ENCODE peak calls at places on chromosome 11, in four cellular contexts. X, D, Y and U are unnamed samples.

GRCh38 chr11:122656631-122657101 is 1.1 kb downstream of the UBASH3B start:
- DNase-seq in X (no peak), D (peak; percentile 22), Y (no peak), U (peak; percentile 85)

GRCh38 chr11:126355324-126355925 is at the start of gene ST3GAL4:
- DNase-seq in X (peak; percentile 81), D (peak; percentile 70), Y (peak; percentile 75), U (peak; percentile 96)

GRCh38 chr11:66419825-66420224 is 1.0 kb upstream of the NPAS4 start:
- DNase-seq in X (no peak), D (no peak), Y (no peak), U (peak; percentile 81)

GRCh38 chr11:66418168-66418985 is 2.5 kb upstream of the NPAS4 start:
- DNase-seq in X (peak; percentile 97), D (peak; percentile 53), Y (no peak), U (peak; percentile 96)

GRCh38 chr11:17296852-17297559 is 20.5 kb downstream of the NUCB2 start:
- DNase-seq in X (no peak), D (no peak), Y (no peak), U (no peak)

GRCh38 chr11:7600205-7600775 is 73.0 kb downstream of the CYB5R2 start:
- DNase-seq in X (peak; percentile 97), D (peak; percentile 61), Y (peak; percentile 87), U (peak; percentile 80)

GRCh38 chr11:86761978-86762377 is 38.4 kb upstream of the PRSS23 start:
- DNase-seq in X (peak; percentile 64), D (no peak), Y (no peak), U (no peak)

GRCh38 chr11:122746050-122746478 is 90.5 kb downstream of the UBASH3B start:
- DNase-seq in X (no peak), D (no peak), Y (no peak), U (no peak)

GRCh38 chr11:134664447-134664846 is 252.4 kb upstream of the B3GAT1 start:
- DNase-seq in X (no peak), D (no peak), Y (no peak), U (no peak)

GRCh38 chr11:112795896-112796686 is 165.1 kb upstream of the NCAM1 start:
- DNase-seq in X (no peak), D (no peak), Y (no peak), U (no peak)

GRCh38 chr11:119518746-119519382 is 95.9 kb upstream of the THY1 start:
- DNase-seq in X (peak; percentile 66), D (no peak), Y (no peak), U (peak; percentile 92)
- H3K27me3 ChIP-seq in X (peaks cover 11% of the 10 kb centered on the region), D (no peaks in the 10 kb centered on the region), Y (peaks cover 18% of the 10 kb centered on the region), U (peaks cover 3% of the 10 kb centered on the region)

GRCh38 chr11:1049071-1049405 is 12.5 kb upstream of the MUC6 start:
- DNase-seq in X (no peak), D (no peak), Y (no peak), U (no peak)

GRCh38 chr11:1050581-1051355 is 14.2 kb upstream of the MUC6 start:
- DNase-seq in X (peak; percentile 72), D (peak; percentile 92), Y (peak; percentile 73), U (peak; percentile 94)

GRCh38 chr11:1049431-1049891 is 12.9 kb upstream of the MUC6 start:
- DNase-seq in X (no peak), D (peak; percentile 52), Y (no peak), U (peak; percentile 41)

GRCh38 chr11:1051356-1052132 is 15.0 kb upstream of the MUC6 start:
- DNase-seq in X (no peak), D (peak; percentile 29), Y (peak; percentile 38), U (no peak)

DNA sequence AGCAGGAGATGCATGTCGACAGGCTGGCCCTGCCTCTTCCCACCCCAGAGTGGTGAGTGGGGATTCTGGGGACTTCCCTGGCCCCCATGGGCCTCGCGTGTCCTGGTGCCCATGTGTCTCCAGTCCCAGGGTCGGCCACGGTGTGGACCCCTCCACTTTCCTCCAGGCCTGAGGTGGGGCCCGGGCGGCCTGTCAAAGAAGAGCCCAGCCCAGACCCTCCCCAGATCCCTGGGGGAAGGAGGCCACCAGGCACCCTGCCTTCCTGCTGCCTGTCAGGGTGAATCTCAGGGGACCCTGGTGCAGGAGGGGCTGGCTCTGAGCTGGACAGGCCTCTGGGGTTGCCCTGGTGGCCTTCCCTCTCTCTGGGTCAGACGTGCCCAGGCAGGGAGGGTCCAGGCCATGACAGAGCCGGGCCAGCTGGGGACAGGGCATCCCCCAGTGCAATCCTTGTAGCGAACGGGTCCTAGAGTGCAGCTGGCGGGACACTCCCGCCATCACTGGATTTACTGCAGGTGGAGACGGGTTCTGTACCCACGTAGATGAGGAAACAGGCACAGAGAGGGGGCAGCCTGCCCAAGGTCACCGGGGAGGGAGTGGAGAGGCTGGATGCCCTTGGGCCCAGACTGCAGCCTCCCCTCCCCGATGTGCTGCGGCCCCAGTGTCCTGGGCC is 13.5 kb upstream of the MUC6 start:
- DNase-seq in X (no peak), D (peak; percentile 45), Y (peak; percentile 62), U (peak; percentile 39)
- H3K27ac ChIP-seq in X (no peak overlapping the region), D (peak overlapping the region; percentile 8), Y (no peak overlapping the region), U (no peak overlapping the region)

GRCh38 chr11:100632970-100633452 is 54.1 kb upstream of the ARHGAP42 start:
- DNase-seq in X (peak; percentile 71), D (peak; percentile 37), Y (no peak), U (no peak)
- H3K4me3 ChIP-seq in X (no peak overlapping the region), D (no peak overlapping the region), Y (no peak overlapping the region), U (no peak overlapping the region)

GRCh38 chr11:13965337-13965736 is 2.8 kb downstream of the SPON1 start:
- DNase-seq in X (no peak), D (no peak), Y (no peak), U (peak; percentile 58)
- H3K27me3 ChIP-seq in X (peaks cover 65% of the 10 kb centered on the region), D (peaks cover 3% of the 10 kb centered on the region), Y (peaks cover 80% of the 10 kb centered on the region), U (peaks cover 89% of the 10 kb centered on the region)

GRCh38 chr11:79367844-79368243 is 73.0 kb downstream of the TENM4 start:
- DNase-seq in X (no peak), D (no peak), Y (no peak), U (peak; percentile 59)

GRCh38 chr11:79371724-79372123 is 69.1 kb downstream of the TENM4 start:
- DNase-seq in X (no peak), D (no peak), Y (no peak), U (peak; percentile 65)

GRCh38 chr11:79371152-79371551 is 69.7 kb downstream of the TENM4 start:
- DNase-seq in X (no peak), D (no peak), Y (no peak), U (peak; percentile 79)

GRCh38 chr11:79366218-79366617 is 74.6 kb downstream of the TENM4 start:
- DNase-seq in X (no peak), D (no peak), Y (no peak), U (peak; percentile 69)

GRCh38 chr11:79369094-79369493 is 71.7 kb downstream of the TENM4 start:
- DNase-seq in X (no peak), D (no peak), Y (no peak), U (no peak)
- H3K27ac ChIP-seq in X (no peak overlapping the region), D (no peak overlapping the region), Y (no peak overlapping the region), U (no peak overlapping the region)

GRCh38 chr11:12685229-12685628 is 11.0 kb downstream of the TEAD1 start:
- DNase-seq in X (no peak), D (no peak), Y (no peak), U (no peak)

GRCh38 chr11:12689029-12689755 is 15.0 kb downstream of the TEAD1 start:
- DNase-seq in X (no peak), D (no peak), Y (no peak), U (no peak)

GRCh38 chr11:12686246-12687060 is 12.2 kb downstream of the TEAD1 start:
- DNase-seq in X (no peak), D (no peak), Y (no peak), U (no peak)

GRCh38 chr11:12687216-12687623 is 13.0 kb downstream of the TEAD1 start:
- DNase-seq in X (no peak), D (no peak), Y (no peak), U (no peak)

DNA sequence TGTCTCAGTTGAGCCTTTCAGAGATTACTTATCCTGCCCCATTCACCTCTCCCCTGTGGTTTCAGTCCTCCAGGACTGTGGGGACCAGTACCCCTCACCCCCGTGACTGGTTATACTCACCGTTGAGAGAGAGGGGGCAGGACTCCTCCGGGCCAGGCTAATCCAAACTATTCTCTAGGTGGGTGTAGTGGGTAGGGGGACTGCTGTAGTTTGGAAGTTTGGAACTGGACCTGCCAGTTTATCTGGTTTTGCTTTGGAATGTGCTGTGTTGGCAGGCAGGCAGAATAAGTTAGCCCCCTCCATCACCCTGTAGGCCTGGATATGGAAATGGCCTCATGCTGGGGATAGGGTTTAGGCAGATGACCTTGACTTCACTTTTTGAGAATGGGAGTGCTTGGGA is 13.5 kb downstream of the TEAD1 start:
- DNase-seq in X (no peak), D (peak; percentile 28), Y (no peak), U (peak; percentile 88)
- H3K4me3 ChIP-seq in X (no peak overlapping the region), D (no peak overlapping the region), Y (no peak overlapping the region), U (no peak overlapping the region)

DNA sequence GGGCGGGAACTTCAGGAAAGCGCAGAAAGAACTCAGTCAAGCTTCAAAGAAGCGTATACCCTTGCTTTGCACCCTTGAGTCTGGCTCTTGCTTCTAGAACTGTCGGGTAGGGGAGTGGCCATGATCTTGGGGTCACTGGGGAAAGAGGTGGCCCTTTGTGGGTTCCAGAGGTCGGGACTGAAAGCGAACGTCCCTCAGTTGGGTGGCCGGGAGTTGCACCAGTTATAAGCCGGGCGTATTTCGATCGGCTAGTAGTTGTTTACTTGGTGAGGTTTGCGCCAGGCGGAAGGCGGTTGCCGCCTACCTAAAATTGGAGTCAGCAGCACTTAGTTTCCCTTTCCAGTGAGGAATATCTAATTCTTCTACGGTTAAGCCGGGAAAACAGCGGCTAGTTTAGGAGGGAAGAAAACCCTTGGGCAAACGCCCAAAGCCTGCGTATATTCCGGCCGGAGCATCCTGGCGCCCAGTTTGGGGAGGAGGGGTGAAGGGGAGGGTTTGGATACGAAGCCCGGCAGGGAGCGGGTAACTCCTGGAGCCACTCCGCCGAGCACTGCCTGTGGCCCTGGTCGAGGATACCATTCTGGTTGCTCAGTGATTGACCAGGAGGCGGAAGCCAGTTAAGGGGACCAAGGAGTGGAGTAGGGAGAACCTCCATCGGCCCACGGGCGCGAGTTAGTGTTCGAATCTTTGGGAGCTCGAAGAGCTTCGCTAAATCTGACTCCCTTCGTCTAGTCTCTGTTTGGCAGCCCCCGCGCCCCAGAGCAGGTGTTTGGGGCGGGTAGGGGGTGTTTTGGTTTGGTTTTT is 810 bp upstream of the WT1 start:
- DNase-seq in X (peak; percentile 78), D (no peak), Y (no peak), U (peak; percentile 81)
- H3K27me3 ChIP-seq in X (peaks cover 100% of the 10 kb centered on the region), D (peaks cover 11% of the 10 kb centered on the region), Y (peaks cover 99% of the 10 kb centered on the region), U (peaks cover 95% of the 10 kb centered on the region)

GRCh38 chr11:2382927-2383822 is 6.1 kb downstream of the CD81 start:
- DNase-seq in X (peak; percentile 26), D (no peak), Y (no peak), U (peak; percentile 70)

GRCh38 chr11:2380396-2380795 is 3.3 kb downstream of the CD81 start:
- DNase-seq in X (no peak), D (peak; percentile 15), Y (no peak), U (no peak)

GRCh38 chr11:2381494-2382128 is 4.5 kb downstream of the CD81 start:
- DNase-seq in X (no peak), D (no peak), Y (no peak), U (no peak)

GRCh38 chr11:2380807-2381350 is 3.8 kb downstream of the CD81 start:
- DNase-seq in X (peak; percentile 79), D (no peak), Y (no peak), U (peak; percentile 61)

DNA sequence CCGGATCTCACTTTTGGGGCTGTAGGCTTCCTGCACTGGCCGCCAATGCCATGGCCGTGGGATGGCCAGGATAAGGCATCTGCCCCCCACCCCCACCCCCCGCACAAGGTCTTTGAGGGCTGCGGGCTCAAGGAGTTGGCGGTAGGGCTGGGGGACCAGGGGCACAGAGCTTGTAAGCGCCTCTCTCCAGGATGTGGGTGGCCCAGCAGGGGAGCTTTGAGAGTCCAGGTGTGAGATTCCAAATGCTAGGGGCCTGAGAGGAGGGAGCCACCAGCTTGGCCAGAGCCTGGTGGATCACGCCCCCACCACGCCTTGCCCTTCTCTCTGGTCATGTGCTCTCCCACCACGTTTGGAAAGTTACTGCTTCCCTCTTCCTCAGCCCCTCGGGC is 5.0 kb downstream of the CD81 start:
- DNase-seq in X (no peak), D (no peak), Y (no peak), U (no peak)
- H3K27ac ChIP-seq in X (peak overlapping the region; percentile 86), D (peak overlapping the region; percentile 58), Y (peak overlapping the region; percentile 66), U (no peak overlapping the region)

GRCh38 chr11:118635237-118635591 is 27.8 kb downstream of the PHLDB1 start:
- DNase-seq in X (no peak), D (no peak), Y (no peak), U (no peak)
- H3K4me3 ChIP-seq in X (peak overlapping the region; percentile 2), D (no peak overlapping the region), Y (no peak overlapping the region), U (peak overlapping the region; percentile 76)